ENCODE peak calls at places on chromosomes 13 and 19, in four cellular contexts. One of them, this sample, is unnamed. For H3K4me1 and H3K36me3, the result is how much of the 10 kb centered on the place peaks cover.

GRCh38 chr19:17097593-17098126 is 22.1 kb downstream of the MYO9B start:
- DNase-seq in heart left ventricle: no peak
- DNase-seq in adrenal gland: peak
- DNase-seq in ovary: no peak
- DNase-seq in this sample: peak

GRCh38 chr13:33312150-33312908 is 26.8 kb upstream of the STARD13 start:
- DNase-seq in ovary: no peak
- DNase-seq in adrenal gland: no peak
- DNase-seq in heart left ventricle: no peak
- DNase-seq in this sample: no peak

GRCh38 chr19:11554160-11554559 is 4.9 kb downstream of the ELOF1 start:
- DNase-seq in heart left ventricle: no peak
- DNase-seq in ovary: no peak
- DNase-seq in adrenal gland: no peak
- DNase-seq in this sample: no peak

GRCh38 chr13:26719356-26719945 is 41.1 kb downstream of the GPR12 start:
- DNase-seq in heart left ventricle: no peak
- DNase-seq in ovary: no peak
- DNase-seq in adrenal gland: no peak
- DNase-seq in this sample: no peak

GRCh38 chr13:27130223-27131015 is 41.2 kb downstream of the USP12 start:
- DNase-seq in ovary: no peak
- DNase-seq in heart left ventricle: no peak
- DNase-seq in adrenal gland: no peak
- DNase-seq in this sample: no peak

GRCh38 chr13:79226250-79226649 is 179.8 kb downstream of the RBM26 start:
- DNase-seq in ovary: no peak
- DNase-seq in adrenal gland: no peak
- DNase-seq in heart left ventricle: no peak
- DNase-seq in this sample: no peak

GRCh38 chr19:49593233-49594113 is 2.5 kb downstream of the PRR12 start:
- DNase-seq in heart left ventricle: peak
- DNase-seq in adrenal gland: peak
- DNase-seq in ovary: peak
- DNase-seq in this sample: peak

GRCh38 chr13:40971321-40971720 is 47.8 kb downstream of the ELF1 start:
- DNase-seq in ovary: no peak
- DNase-seq in adrenal gland: no peak
- DNase-seq in heart left ventricle: no peak
- DNase-seq in this sample: no peak

GRCh38 chr13:29674532-29674931 is 79.0 kb upstream of the SLC7A1 start:
- DNase-seq in adrenal gland: no peak
- DNase-seq in heart left ventricle: no peak
- DNase-seq in ovary: no peak
- DNase-seq in this sample: no peak

GRCh38 chr13:36918246-36919060 is 1.6 kb downstream of the SMAD9 start:
- DNase-seq in adrenal gland: no peak
- DNase-seq in ovary: no peak
- DNase-seq in heart left ventricle: no peak
- DNase-seq in this sample: no peak

GRCh38 chr19:371501-372160 is 27.0 kb upstream of the MIER2 start:
- DNase-seq in adrenal gland: no peak
- DNase-seq in heart left ventricle: peak
- DNase-seq in ovary: no peak
- DNase-seq in this sample: no peak

GRCh38 chr19:16325161-16325527 is 518 bp downstream of the KLF2 start:
- DNase-seq in heart left ventricle: peak
- DNase-seq in ovary: no peak
- DNase-seq in adrenal gland: no peak
- DNase-seq in this sample: peak

GRCh38 chr13:37074703-37075102 is 15.2 kb upstream of the SUPT20H start:
- DNase-seq in ovary: no peak
- DNase-seq in heart left ventricle: no peak
- DNase-seq in adrenal gland: no peak
- DNase-seq in this sample: no peak

GRCh38 chr13:97223711-97224461 is 1.8 kb downstream of the MBNL2 start:
- DNase-seq in adrenal gland: peak
- DNase-seq in heart left ventricle: no peak
- DNase-seq in ovary: peak
- DNase-seq in this sample: peak

GRCh38 chr19:50658438-50659317 is 9.4 kb downstream of the C19orf81 start:
- DNase-seq in ovary: peak
- DNase-seq in heart left ventricle: peak
- DNase-seq in adrenal gland: peak
- DNase-seq in this sample: peak

GRCh38 chr13:85806553-85807175 is 7.4 kb upstream of the SLITRK6 start:
- DNase-seq in ovary: no peak
- DNase-seq in adrenal gland: no peak
- DNase-seq in heart left ventricle: no peak
- DNase-seq in this sample: no peak

GRCh38 chr19:56707821-56708220 is 36.3 kb upstream of the ZNF835 start:
- DNase-seq in heart left ventricle: no peak
- DNase-seq in adrenal gland: no peak
- DNase-seq in ovary: no peak
- DNase-seq in this sample: no peak

GRCh38 chr13:27104606-27105005 is 67.0 kb downstream of the USP12 start:
- DNase-seq in ovary: no peak
- DNase-seq in heart left ventricle: no peak
- DNase-seq in adrenal gland: no peak
- DNase-seq in this sample: no peak

GRCh38 chr19:8988204-8988603 is 22.0 kb downstream of the MUC16 start:
- DNase-seq in adrenal gland: no peak
- DNase-seq in heart left ventricle: no peak
- DNase-seq in ovary: no peak
- DNase-seq in this sample: peak

DNA sequence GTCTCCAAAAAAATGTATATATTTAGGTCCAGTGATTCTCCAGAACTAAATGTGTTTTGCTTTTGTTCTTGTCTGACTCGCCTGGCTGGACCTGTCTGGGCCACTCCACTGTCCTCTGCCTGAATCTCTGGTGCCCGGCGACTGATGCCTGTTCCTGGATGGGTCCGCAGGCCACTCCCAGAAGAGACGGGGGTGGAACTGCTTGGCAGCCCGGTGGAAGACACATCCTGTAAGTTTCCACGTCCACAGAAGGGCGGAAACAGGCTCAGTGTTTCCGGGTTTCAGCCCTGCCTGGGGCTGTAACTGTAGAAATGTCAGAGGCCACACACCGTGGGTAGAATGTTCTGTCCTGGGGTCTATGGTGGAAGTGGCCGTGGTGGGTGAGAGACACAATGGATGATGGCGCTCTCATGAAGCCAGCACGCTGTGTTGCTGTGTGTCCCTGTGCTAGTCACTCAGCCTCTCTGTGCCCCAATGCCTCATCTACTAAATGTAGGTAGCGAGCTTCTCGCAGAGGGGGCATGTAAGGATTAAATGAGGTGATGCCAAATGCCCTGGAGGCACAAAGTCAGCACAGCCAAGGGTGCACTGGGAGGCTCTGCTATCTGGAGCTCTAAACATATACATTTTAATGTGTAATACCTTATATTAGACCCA is 22.0 kb downstream of the ATCAY start:
- DNase-seq in ovary: no peak
- DNase-seq in heart left ventricle: no peak
- DNase-seq in adrenal gland: no peak
- DNase-seq in this sample: no peak
- H3K4me1 ChIP-seq in ovary: under half
- H3K4me1 ChIP-seq in heart left ventricle: under half
- H3K4me1 ChIP-seq in adrenal gland: under half
- H3K4me1 ChIP-seq in this sample: under half

GRCh38 chr19:35661995-35662340 is 4.3 kb upstream of the UPK1A start:
- DNase-seq in ovary: no peak
- DNase-seq in adrenal gland: no peak
- DNase-seq in heart left ventricle: no peak
- DNase-seq in this sample: no peak

GRCh38 chr19:35655600-35655999 is 7.5 kb downstream of the COX6B1 start:
- DNase-seq in adrenal gland: no peak
- DNase-seq in ovary: no peak
- DNase-seq in heart left ventricle: no peak
- DNase-seq in this sample: no peak

GRCh38 chr19:35656700-35657099 is 8.6 kb downstream of the COX6B1 start:
- DNase-seq in ovary: no peak
- DNase-seq in adrenal gland: no peak
- DNase-seq in heart left ventricle: no peak
- DNase-seq in this sample: no peak

GRCh38 chr19:35663981-35664380 is 2.3 kb upstream of the UPK1A start:
- DNase-seq in ovary: no peak
- DNase-seq in heart left ventricle: no peak
- DNase-seq in adrenal gland: no peak
- DNase-seq in this sample: no peak

GRCh38 chr19:35657904-35658700 is 8.2 kb upstream of the UPK1A start:
- DNase-seq in ovary: no peak
- DNase-seq in heart left ventricle: no peak
- DNase-seq in adrenal gland: no peak
- DNase-seq in this sample: no peak
- H3K36me3 ChIP-seq in ovary: under half
- H3K36me3 ChIP-seq in heart left ventricle: half or more
- H3K36me3 ChIP-seq in adrenal gland: under half
- H3K36me3 ChIP-seq in this sample: under half

GRCh38 chr19:7417671-7418324 is 69.1 kb downstream of the ARHGEF18 start:
- DNase-seq in heart left ventricle: no peak
- DNase-seq in adrenal gland: no peak
- DNase-seq in ovary: no peak
- DNase-seq in this sample: no peak
- H3K27ac ChIP-seq in heart left ventricle: no peak
- H3K27ac ChIP-seq in adrenal gland: no peak
- H3K27ac ChIP-seq in ovary: no peak
- H3K27ac ChIP-seq in this sample: no peak

DNA sequence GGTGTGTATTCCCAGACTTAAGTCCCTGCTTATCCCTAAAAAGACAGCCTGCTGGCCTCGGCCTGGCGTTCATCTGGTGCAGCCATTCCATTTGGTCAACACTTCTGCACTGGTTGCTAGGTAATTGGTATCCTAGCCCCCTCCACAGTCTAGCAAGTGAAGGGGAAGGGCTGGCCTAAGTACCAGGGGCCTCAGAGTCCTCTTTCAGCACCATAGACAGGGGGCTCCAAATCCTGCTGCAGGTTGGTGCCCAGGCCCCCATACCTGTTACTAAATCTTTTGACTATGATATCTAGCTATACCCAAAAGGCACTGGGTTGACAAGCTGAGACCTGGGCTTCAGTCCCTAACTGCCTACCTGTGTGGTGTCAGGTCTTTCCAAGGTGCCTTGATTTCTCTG is 4.0 kb upstream of the CCDC97 start:
- DNase-seq in heart left ventricle: no peak
- DNase-seq in adrenal gland: no peak
- DNase-seq in ovary: no peak
- DNase-seq in this sample: no peak
- H3K4me1 ChIP-seq in heart left ventricle: under half
- H3K4me1 ChIP-seq in adrenal gland: under half
- H3K4me1 ChIP-seq in ovary: under half
- H3K4me1 ChIP-seq in this sample: under half

GRCh38 chr19:36092566-36092965 is 18.4 kb upstream of the OVOL3 start:
- DNase-seq in heart left ventricle: no peak
- DNase-seq in adrenal gland: no peak
- DNase-seq in ovary: no peak
- DNase-seq in this sample: no peak
- H3K36me3 ChIP-seq in heart left ventricle: under half
- H3K36me3 ChIP-seq in adrenal gland: under half
- H3K36me3 ChIP-seq in ovary: under half
- H3K36me3 ChIP-seq in this sample: under half

DNA sequence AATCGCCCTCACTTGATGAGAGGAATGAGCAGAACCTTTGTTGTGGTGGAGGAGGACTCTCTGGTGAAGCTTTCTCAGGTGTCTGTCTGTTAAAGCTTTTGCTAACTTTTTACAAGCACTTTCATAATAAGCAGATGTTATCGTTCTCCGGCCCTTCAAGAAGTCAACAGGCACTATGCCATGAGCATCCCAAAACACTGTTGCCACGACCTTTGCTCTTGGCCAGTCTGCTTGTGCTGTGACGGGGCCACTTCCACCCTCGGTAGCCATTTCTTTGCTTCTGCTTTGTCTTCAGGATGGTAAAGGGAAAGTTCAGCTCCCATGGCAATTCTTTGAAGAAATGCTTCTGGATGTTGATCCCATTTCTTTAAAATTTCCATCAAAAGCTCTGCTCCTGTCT is 93.5 kb upstream of the ANKRD10 start:
- DNase-seq in ovary: no peak
- DNase-seq in adrenal gland: no peak
- DNase-seq in heart left ventricle: no peak
- DNase-seq in this sample: no peak
- H3K27ac ChIP-seq in ovary: no peak
- H3K27ac ChIP-seq in adrenal gland: no peak
- H3K27ac ChIP-seq in heart left ventricle: peak
- H3K27ac ChIP-seq in this sample: no peak

GRCh38 chr13:51585696-51586095 is 1.4 kb downstream of the WDFY2 start:
- DNase-seq in ovary: no peak
- DNase-seq in heart left ventricle: no peak
- DNase-seq in adrenal gland: no peak
- DNase-seq in this sample: no peak
- H3K4me1 ChIP-seq in ovary: under half
- H3K4me1 ChIP-seq in heart left ventricle: under half
- H3K4me1 ChIP-seq in adrenal gland: half or more
- H3K4me1 ChIP-seq in this sample: half or more